ENCODE peak calls at places on chromosome 10, in seven cellular contexts. N, U, P, X, F, D and J are unnamed samples. For H3K36me3 and H3K9me3, the result is how much of the 10 kb centered on the place peaks cover.

GRCh38 chr10:103049237-103049636 is 131.1 kb downstream of the CNNM2 start:
- DNase-seq in N (no peak), U (no peak), P (no peak), X (no peak), F (no peak), D (no peak), J (no peak)

GRCh38 chr10:33139191-33139646 is 181.2 kb upstream of the ITGB1 start:
- DNase-seq in N (no peak), U (no peak), P (no peak), X (peak), F (no peak), D (no peak), J (no peak)

GRCh38 chr10:21919117-21919516 is 84.4 kb downstream of the DNAJC1 start:
- DNase-seq in N (no peak), U (no peak), P (no peak), X (no peak), F (no peak), D (no peak), J (no peak)

GRCh38 chr10:103584216-103585010 is 90.9 kb downstream of the NEURL1 start:
- DNase-seq in N (no peak), U (no peak), P (no peak), X (no peak), F (no peak), D (peak), J (no peak)

GRCh38 chr10:11511325-11511724 is 100.1 kb downstream of the USP6NL start:
- DNase-seq in N (no peak), U (no peak), P (no peak), X (no peak), F (no peak), D (no peak), J (no peak)

GRCh38 chr10:123140983-123141390 is 5.2 kb downstream of the HMX3 start:
- DNase-seq in N (no peak), U (no peak), P (no peak), X (no peak), F (no peak), D (no peak), J (no peak)

GRCh38 chr10:114996542-114996941 is 58.5 kb downstream of the TRUB1 start:
- DNase-seq in N (no peak), U (no peak), P (no peak), X (no peak), F (no peak), D (no peak), J (no peak)

GRCh38 chr10:117221156-117221711 is 19.7 kb upstream of the SLC18A2 start:
- DNase-seq in N (no peak), U (no peak), P (no peak), X (no peak), F (peak), D (no peak), J (no peak)

GRCh38 chr10:109920011-109920410 is 3.3 kb downstream of the XPNPEP1 start:
- DNase-seq in N (no peak), U (no peak), P (no peak), X (no peak), F (no peak), D (no peak), J (no peak)

GRCh38 chr10:49737474-49738201 is 24.5 kb downstream of the OGDHL start:
- DNase-seq in N (no peak), U (no peak), P (no peak), X (peak), F (no peak), D (no peak), J (no peak)

GRCh38 chr10:87799860-87800259 is 18.2 kb downstream of the ATAD1 start:
- DNase-seq in N (no peak), U (no peak), P (no peak), X (no peak), F (no peak), D (no peak), J (no peak)

GRCh38 chr10:21402606-21403083 is 122.8 kb downstream of the SKIDA1 start:
- DNase-seq in N (no peak), U (no peak), P (no peak), X (peak), F (no peak), D (no peak), J (no peak)

GRCh38 chr10:72306215-72306760 is 32.6 kb downstream of the DDIT4 start:
- DNase-seq in N (no peak), U (no peak), P (no peak), X (no peak), F (no peak), D (peak), J (no peak)

GRCh38 chr10:22437620-22438588 is 92.6 kb downstream of the SPAG6 start:
- DNase-seq in N (no peak), U (no peak), P (no peak), X (no peak), F (no peak), D (no peak), J (peak)

GRCh38 chr10:4229106-4229505 is 444.1 kb upstream of the KLF6 start:
- DNase-seq in N (no peak), U (no peak), P (no peak), X (no peak), F (no peak), D (no peak), J (no peak)

GRCh38 chr10:5532618-5533097 is 7.9 kb downstream of the CALML3 start:
- DNase-seq in N (peak), U (no peak), P (peak), X (peak), F (no peak), D (peak), J (no peak)

GRCh38 chr10:88932539-88933256 is 19.9 kb downstream of the ACTA2 start:
- DNase-seq in N (peak), U (peak), P (no peak), X (no peak), F (peak), D (no peak), J (peak)

GRCh38 chr10:114822771-114823463 is 1.3 kb downstream of the FHIP2A start:
- DNase-seq in N (no peak), U (no peak), P (no peak), X (no peak), F (no peak), D (no peak), J (no peak)

GRCh38 chr10:70662362-70663220 is 9.7 kb upstream of the ADAMTS14 start:
- DNase-seq in N (no peak), U (no peak), P (peak), X (peak), F (no peak), D (peak), J (no peak)

GRCh38 chr10:36679554-36679953 is 445.8 kb upstream of the ANKRD30A start:
- DNase-seq in N (no peak), U (no peak), P (no peak), X (no peak), F (no peak), D (no peak), J (no peak)

GRCh38 chr10:119270893-119271361 is 63.6 kb downstream of the GRK5 start:
- DNase-seq in N (peak), U (peak), P (peak), X (no peak), F (peak), D (peak), J (no peak)

GRCh38 chr10:23192741-23193434 is 776 bp downstream of the PTF1A start:
- DNase-seq in N (no peak), U (peak), P (no peak), X (no peak), F (no peak), D (no peak), J (no peak)

GRCh38 chr10:47207280-47207613 is 92.8 kb upstream of the GDF10 start:
- DNase-seq in N (no peak), U (no peak), P (no peak), X (no peak), F (no peak), D (no peak), J (no peak)

GRCh38 chr10:120979435-120980315 is 128.5 kb downstream of the WDR11 start:
- DNase-seq in N (peak), U (peak), P (peak), X (no peak), F (peak), D (no peak), J (peak)

GRCh38 chr10:45589868-45590267 is 82.7 kb downstream of the ZFAND4 start:
- DNase-seq in N (no peak), U (no peak), P (no peak), X (no peak), F (no peak), D (no peak), J (no peak)

GRCh38 chr10:9342865-9343450 is 1288.5 kb downstream of the GATA3 start:
- DNase-seq in N (no peak), U (peak), P (no peak), X (no peak), F (no peak), D (no peak), J (no peak)

GRCh38 chr10:95864906-95865813 is 42.6 kb upstream of the CC2D2B start:
- DNase-seq in N (peak), U (peak), P (no peak), X (no peak), F (peak), D (no peak), J (no peak)

DNA sequence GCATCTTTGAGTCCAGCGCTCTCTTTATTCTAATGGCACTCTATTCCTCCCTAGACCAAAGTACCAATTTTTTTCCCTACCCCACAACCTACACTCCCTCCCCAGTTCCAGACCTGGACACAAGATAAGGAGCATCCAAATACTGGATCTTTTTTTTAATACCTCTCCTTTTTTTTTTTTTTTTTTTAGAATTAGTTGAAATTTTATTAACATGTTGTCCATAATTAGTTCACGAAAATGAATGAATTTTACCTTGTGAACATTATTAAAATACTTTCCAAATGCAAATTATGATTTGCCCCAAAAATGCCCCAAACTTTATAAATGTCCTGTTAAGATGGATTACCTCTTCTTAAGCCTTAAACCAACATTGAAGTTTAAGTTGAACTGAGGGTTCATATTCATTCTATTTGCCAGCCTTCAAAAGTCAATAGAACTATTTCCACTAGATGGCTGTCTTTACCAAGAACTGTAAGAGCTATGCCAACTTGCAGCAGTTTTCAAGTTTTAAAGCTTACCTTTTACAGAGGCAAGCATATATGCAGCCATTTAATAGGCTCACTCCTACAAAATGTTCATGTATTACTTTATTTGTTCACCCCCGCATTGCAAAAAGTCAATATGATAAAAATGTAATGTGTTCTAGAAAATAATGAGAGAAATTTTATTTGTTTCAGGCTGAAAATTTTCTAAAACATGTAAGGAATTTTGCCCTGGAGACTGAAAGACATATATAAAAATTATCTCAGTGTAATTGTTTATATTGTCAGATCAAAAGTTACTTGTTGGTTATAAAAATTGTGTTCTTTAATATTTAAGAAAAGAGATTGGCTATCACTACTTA is 39.7 kb upstream of the TNKS2 start:
- DNase-seq in N (no peak), U (no peak), P (no peak), X (no peak), F (peak), D (no peak), J (no peak)
- H3K36me3 ChIP-seq in N (under half), U (under half), P (under half), X (under half), F (under half), D (under half), J (under half)

GRCh38 chr10:37976091-37976879 is at the start of gene ZNF25:
- DNase-seq in N (peak), U (peak), P (peak), X (peak), F (peak), D (peak), J (peak)
- TF ChIP-seq POLR2A in N (peak), U (peak), P (peak), X (peak), F (peak), D (peak), J (peak)

GRCh38 chr10:42491001-42491592 is 147.3 kb downstream of the ZNF33B start:
- DNase-seq in N (no peak), U (no peak), P (no peak), X (no peak), F (no peak), D (no peak), J (no peak)
- H3K9me3 ChIP-seq in N (under half), U (under half), P (under half), X (under half), F (under half), D (under half), J (under half)

GRCh38 chr10:76887223-76888010 is 750.2 kb downstream of the KCNMA1 start:
- DNase-seq in N (no peak), U (no peak), P (no peak), X (no peak), F (no peak), D (no peak), J (no peak)
- H3K36me3 ChIP-seq in N (under half), U (under half), P (under half), X (under half), F (under half), D (under half), J (under half)